ENCODE peak calls at places on chromosomes 7 and 10, in nine cellular contexts. I is activated T-cell treated with anti-CD3 and anti-CD28 coated beads for 24 hours, Z is T-cell, B is AG04449, W is astrocyte, P is dermis blood vessel endothelial cell, H is GM03348, A is A549, S is H54. J is an unnamed sample.

GRCh38 chr7:37432240-37432917 is 16.3 kb downstream of the ELMO1 start:
- DNase-seq in A (no peak), I (no peak), P (no peak), B (no peak), H (no peak), W (no peak), Z (peak), S (no peak), J (no peak)

GRCh38 chr10:97926055-97926454 is 76.4 kb downstream of the GOLGA7B start:
- DNase-seq in P (no peak), H (no peak), W (no peak), I (no peak), Z (no peak), S (no peak), B (no peak), A (no peak), J (no peak)

GRCh38 chr7:46127805-46128204 is 206.7 kb upstream of the IGFBP3 start:
- DNase-seq in A (no peak), H (no peak), Z (no peak), I (no peak), S (no peak), P (no peak), W (no peak), B (no peak), J (no peak)

GRCh38 chr10:8705415-8705814 is 650.9 kb downstream of the GATA3 start:
- DNase-seq in Z (no peak), W (no peak), P (no peak), I (no peak), A (no peak), S (no peak), H (no peak), B (no peak), J (no peak)

GRCh38 chr10:77036993-77037734 is 600.4 kb downstream of the KCNMA1 start:
- DNase-seq in Z (no peak), S (peak), W (no peak), I (no peak), H (no peak), B (no peak), P (peak), A (no peak), J (no peak)

GRCh38 chr10:118965636-118966035 is 63.9 kb upstream of the NANOS1 start:
- DNase-seq in B (no peak), W (no peak), S (no peak), Z (no peak), H (no peak), P (no peak), A (no peak), I (no peak), J (no peak)

GRCh38 chr10:29169021-29169420 is 119.8 kb upstream of the LYZL1 start:
- DNase-seq in S (no peak), H (no peak), P (no peak), W (no peak), Z (no peak), B (no peak), A (no peak), I (no peak), J (no peak)

GRCh38 chr7:69429817-69430501 is 168.3 kb upstream of the AUTS2 start:
- DNase-seq in W (peak), H (peak), Z (no peak), I (no peak), B (no peak), A (no peak), S (no peak), P (no peak), J (no peak)

GRCh38 chr10:986881-987634 is 1.2 kb upstream of the GTPBP4 start:
- DNase-seq in W (peak), H (peak), P (peak), S (peak), I (no peak), A (no peak), B (peak), Z (no peak), J (no peak)

GRCh38 chr7:82740246-82740848 is 296.8 kb upstream of the CACNA2D1 start:
- DNase-seq in A (peak), Z (no peak), H (peak), B (no peak), S (peak), I (no peak), P (peak), W (peak), J (no peak)

GRCh38 chr7:15929406-15929805 is 242.9 kb upstream of the MEOX2 start:
- DNase-seq in H (no peak), Z (no peak), I (no peak), B (no peak), W (no peak), S (no peak), P (no peak), A (no peak), J (no peak)

GRCh38 chr10:61784354-61785131 is 117.0 kb upstream of the ARID5B start:
- DNase-seq in Z (no peak), H (no peak), S (no peak), W (peak), P (no peak), A (no peak), I (no peak), B (no peak), J (no peak)

GRCh38 chr7:31100445-31100844 is 48.3 kb downstream of the ADCYAP1R1 start:
- DNase-seq in S (peak), P (no peak), W (peak), B (no peak), Z (no peak), I (no peak), A (no peak), H (peak), J (no peak)

GRCh38 chr7:130758429-130759056 is 24.5 kb upstream of the KLF14 start:
- DNase-seq in Z (no peak), S (no peak), A (peak), P (peak), I (no peak), H (peak), W (peak), B (peak), J (no peak)

GRCh38 chr7:151706568-151707469 is 170.1 kb downstream of the PRKAG2 start:
- DNase-seq in P (no peak), I (no peak), Z (no peak), A (no peak), H (no peak), B (no peak), W (no peak), S (no peak), J (no peak)

GRCh38 chr10:71569775-71570588 is 149.6 kb downstream of the C10orf105 start:
- DNase-seq in Z (peak), A (peak), S (peak), W (peak), B (no peak), P (peak), H (peak), I (peak), J (peak)

GRCh38 chr10:6689036-6689435 is 109.0 kb upstream of the PRKCQ start:
- DNase-seq in H (no peak), B (no peak), W (peak), I (no peak), A (no peak), P (peak), S (no peak), Z (no peak), J (no peak)

GRCh38 chr10:110389250-110389649 is 84.5 kb upstream of the SMNDC1 start:
- DNase-seq in W (no peak), A (no peak), S (no peak), I (no peak), B (no peak), H (peak), P (no peak), Z (no peak), J (no peak)

GRCh38 chr7:105346593-105347322 is 42.0 kb downstream of the SRPK2 start:
- DNase-seq in H (no peak), I (no peak), P (no peak), W (no peak), Z (peak), A (no peak), B (no peak), S (no peak), J (no peak)

GRCh38 chr10:21969326-21970287 is 33.9 kb downstream of the DNAJC1 start:
- DNase-seq in P (peak), H (peak), W (peak), Z (no peak), I (no peak), B (no peak), S (peak), A (no peak), J (no peak)

GRCh38 chr10:129942019-129942277 is 22.1 kb downstream of the EBF3 start:
- DNase-seq in P (no peak), W (no peak), I (no peak), A (no peak), B (no peak), H (no peak), S (no peak), Z (no peak), J (no peak)

GRCh38 chr10:48384699-48384982 is 78.2 kb downstream of the MAPK8 start:
- DNase-seq in I (no peak), S (no peak), P (peak), H (no peak), B (no peak), W (no peak), A (no peak), Z (no peak), J (no peak)

GRCh38 chr10:3009341-3009740 is 58.0 kb upstream of the PFKP start:
- DNase-seq in P (no peak), H (no peak), W (no peak), S (no peak), B (no peak), Z (no peak), A (no peak), I (no peak), J (no peak)

GRCh38 chr10:116627386-116627933 is 6.7 kb downstream of the PNLIPRP2 start:
- DNase-seq in P (no peak), S (no peak), I (no peak), B (no peak), Z (no peak), A (peak), H (peak), W (no peak), J (no peak)

J was measured in type B pancreatic cell.